ENCODE peak calls at places on chromosomes 6 and 20, in six cellular contexts. One of them, this sample, is unnamed.

GRCh38 chr6:6711832-6712231 is 123.3 kb downstream of the LY86 start:
- DNase-seq in fibroblast of pulmonary artery: no peak
- DNase-seq in LoVo: no peak
- DNase-seq in neuronal stem cell: no peak
- DNase-seq in T-helper 2 cell: no peak
- DNase-seq in ELR: no peak
- DNase-seq in this sample: no peak

GRCh38 chr6:100880149-100880900 is 804 bp downstream of the ASCC3 start:
- DNase-seq in fibroblast of pulmonary artery: peak
- DNase-seq in LoVo: peak
- DNase-seq in neuronal stem cell: no peak
- DNase-seq in T-helper 2 cell: no peak
- DNase-seq in ELR: peak
- DNase-seq in this sample: no peak

GRCh38 chr6:118501816-118502568 is 46.1 kb upstream of the PLN start:
- DNase-seq in fibroblast of pulmonary artery: peak
- DNase-seq in LoVo: no peak
- DNase-seq in neuronal stem cell: no peak
- DNase-seq in T-helper 2 cell: no peak
- DNase-seq in ELR: no peak
- DNase-seq in this sample: no peak

GRCh38 chr6:11598687-11599086 is 61.1 kb downstream of the TMEM170B start:
- DNase-seq in fibroblast of pulmonary artery: no peak
- DNase-seq in LoVo: peak
- DNase-seq in neuronal stem cell: no peak
- DNase-seq in T-helper 2 cell: no peak
- DNase-seq in ELR: no peak
- DNase-seq in this sample: no peak

GRCh38 chr6:20416567-20417345 is 15.1 kb downstream of the E2F3 start:
- DNase-seq in fibroblast of pulmonary artery: peak
- DNase-seq in LoVo: peak
- DNase-seq in neuronal stem cell: no peak
- DNase-seq in T-helper 2 cell: no peak
- DNase-seq in ELR: no peak
- DNase-seq in this sample: no peak

GRCh38 chr6:141261016-141261671 is 871.6 kb upstream of the GJE1 start:
- DNase-seq in fibroblast of pulmonary artery: no peak
- DNase-seq in LoVo: no peak
- DNase-seq in neuronal stem cell: no peak
- DNase-seq in T-helper 2 cell: no peak
- DNase-seq in ELR: no peak
- DNase-seq in this sample: no peak

GRCh38 chr6:124888581-124889371 is 73.5 kb upstream of the RNF217 start:
- DNase-seq in fibroblast of pulmonary artery: peak
- DNase-seq in LoVo: no peak
- DNase-seq in neuronal stem cell: no peak
- DNase-seq in T-helper 2 cell: no peak
- DNase-seq in ELR: no peak
- DNase-seq in this sample: no peak

GRCh38 chr20:47432251-47433210 is 69.2 kb upstream of the NCOA3 start:
- DNase-seq in fibroblast of pulmonary artery: no peak
- DNase-seq in LoVo: peak
- DNase-seq in neuronal stem cell: no peak
- DNase-seq in T-helper 2 cell: no peak
- DNase-seq in ELR: peak
- DNase-seq in this sample: no peak

GRCh38 chr20:63741354-63741675 is 1.7 kb downstream of the SLC2A4RG start:
- DNase-seq in fibroblast of pulmonary artery: no peak
- DNase-seq in LoVo: no peak
- DNase-seq in neuronal stem cell: no peak
- DNase-seq in T-helper 2 cell: no peak
- DNase-seq in ELR: no peak
- DNase-seq in this sample: no peak

GRCh38 chr6:91822581-91822980 is 1235.7 kb upstream of the MAP3K7 start:
- DNase-seq in fibroblast of pulmonary artery: peak
- DNase-seq in LoVo: no peak
- DNase-seq in neuronal stem cell: no peak
- DNase-seq in T-helper 2 cell: no peak
- DNase-seq in ELR: no peak
- DNase-seq in this sample: no peak

GRCh38 chr6:27679308-27679967 is 206.5 kb upstream of the ZNF184 start:
- DNase-seq in fibroblast of pulmonary artery: no peak
- DNase-seq in LoVo: no peak
- DNase-seq in neuronal stem cell: no peak
- DNase-seq in T-helper 2 cell: no peak
- DNase-seq in ELR: no peak
- DNase-seq in this sample: no peak

GRCh38 chr6:127971945-127972391 is 71.1 kb upstream of the THEMIS start:
- DNase-seq in fibroblast of pulmonary artery: peak
- DNase-seq in LoVo: peak
- DNase-seq in neuronal stem cell: no peak
- DNase-seq in T-helper 2 cell: no peak
- DNase-seq in ELR: peak
- DNase-seq in this sample: no peak

GRCh38 chr6:35496036-35496850 is 636 bp downstream of the TEAD3 start:
- DNase-seq in fibroblast of pulmonary artery: no peak
- DNase-seq in LoVo: peak
- DNase-seq in neuronal stem cell: peak
- DNase-seq in T-helper 2 cell: no peak
- DNase-seq in ELR: peak
- DNase-seq in this sample: no peak

GRCh38 chr6:47414517-47415167 is 62.9 kb upstream of the CD2AP start:
- DNase-seq in fibroblast of pulmonary artery: peak
- DNase-seq in LoVo: peak
- DNase-seq in neuronal stem cell: no peak
- DNase-seq in T-helper 2 cell: no peak
- DNase-seq in ELR: peak
- DNase-seq in this sample: no peak

GRCh38 chr20:63697357-63697867 is 960 bp downstream of the TNFRSF6B start:
- DNase-seq in fibroblast of pulmonary artery: no peak
- DNase-seq in LoVo: no peak
- DNase-seq in neuronal stem cell: no peak
- DNase-seq in T-helper 2 cell: no peak
- DNase-seq in ELR: no peak
- DNase-seq in this sample: no peak

GRCh38 chr6:89843070-89843469 is 13.4 kb downstream of the CASP8AP2 start:
- DNase-seq in fibroblast of pulmonary artery: peak
- DNase-seq in LoVo: no peak
- DNase-seq in neuronal stem cell: no peak
- DNase-seq in T-helper 2 cell: no peak
- DNase-seq in ELR: peak
- DNase-seq in this sample: no peak

GRCh38 chr20:44405785-44406571 is 50.5 kb downstream of the HNF4A start:
- DNase-seq in fibroblast of pulmonary artery: no peak
- DNase-seq in LoVo: no peak
- DNase-seq in neuronal stem cell: no peak
- DNase-seq in T-helper 2 cell: no peak
- DNase-seq in ELR: no peak
- DNase-seq in this sample: no peak

GRCh38 chr20:43681991-43682410 is 15.1 kb downstream of the MYBL2 start:
- DNase-seq in fibroblast of pulmonary artery: no peak
- DNase-seq in LoVo: no peak
- DNase-seq in neuronal stem cell: no peak
- DNase-seq in T-helper 2 cell: no peak
- DNase-seq in ELR: no peak
- DNase-seq in this sample: no peak

GRCh38 chr20:62617711-62618483 is 24.4 kb upstream of the SLCO4A1 start:
- DNase-seq in fibroblast of pulmonary artery: no peak
- DNase-seq in LoVo: no peak
- DNase-seq in neuronal stem cell: no peak
- DNase-seq in T-helper 2 cell: no peak
- DNase-seq in ELR: peak
- DNase-seq in this sample: no peak

GRCh38 chr6:7373739-7374138 is 15.8 kb downstream of the CAGE1 start:
- DNase-seq in fibroblast of pulmonary artery: peak
- DNase-seq in LoVo: no peak
- DNase-seq in neuronal stem cell: no peak
- DNase-seq in T-helper 2 cell: no peak
- DNase-seq in ELR: no peak
- DNase-seq in this sample: no peak

GRCh38 chr6:93420163-93420806 is 926 bp upstream of the EPHA7 start:
- DNase-seq in fibroblast of pulmonary artery: no peak
- DNase-seq in LoVo: no peak
- DNase-seq in neuronal stem cell: no peak
- DNase-seq in T-helper 2 cell: no peak
- DNase-seq in ELR: no peak
- DNase-seq in this sample: no peak

GRCh38 chr6:5422321-5422915 is 161.1 kb downstream of the FARS2 start:
- DNase-seq in fibroblast of pulmonary artery: peak
- DNase-seq in LoVo: no peak
- DNase-seq in neuronal stem cell: no peak
- DNase-seq in T-helper 2 cell: no peak
- DNase-seq in ELR: peak
- DNase-seq in this sample: no peak

GRCh38 chr20:36908603-36909002 is 32.7 kb downstream of the TLDC2 start:
- DNase-seq in fibroblast of pulmonary artery: no peak
- DNase-seq in LoVo: no peak
- DNase-seq in neuronal stem cell: no peak
- DNase-seq in T-helper 2 cell: no peak
- DNase-seq in ELR: no peak
- DNase-seq in this sample: no peak

GRCh38 chr20:362271-363254 is 15.7 kb downstream of the NRSN2 start:
- DNase-seq in fibroblast of pulmonary artery: peak
- DNase-seq in LoVo: peak
- DNase-seq in neuronal stem cell: no peak
- DNase-seq in T-helper 2 cell: no peak
- DNase-seq in ELR: peak
- DNase-seq in this sample: no peak

GRCh38 chr6:113980937-113981554 is 10.1 kb upstream of the HDAC2 start:
- DNase-seq in fibroblast of pulmonary artery: peak
- DNase-seq in LoVo: peak
- DNase-seq in neuronal stem cell: no peak
- DNase-seq in T-helper 2 cell: no peak
- DNase-seq in ELR: peak
- DNase-seq in this sample: no peak

GRCh38 chr20:62522748-62523396 is 47.1 kb upstream of the GATA5 start:
- DNase-seq in fibroblast of pulmonary artery: no peak
- DNase-seq in LoVo: no peak
- DNase-seq in neuronal stem cell: no peak
- DNase-seq in T-helper 2 cell: no peak
- DNase-seq in ELR: no peak
- DNase-seq in this sample: no peak

GRCh38 chr6:167705211-167705750 is 121.4 kb upstream of the AFDN start:
- DNase-seq in fibroblast of pulmonary artery: no peak
- DNase-seq in LoVo: no peak
- DNase-seq in neuronal stem cell: no peak
- DNase-seq in T-helper 2 cell: no peak
- DNase-seq in ELR: no peak
- DNase-seq in this sample: no peak

GRCh38 chr6:43901330-43902230 is 131.6 kb downstream of the VEGFA start:
- DNase-seq in fibroblast of pulmonary artery: no peak
- DNase-seq in LoVo: no peak
- DNase-seq in neuronal stem cell: no peak
- DNase-seq in T-helper 2 cell: no peak
- DNase-seq in ELR: no peak
- DNase-seq in this sample: no peak

GRCh38 chr6:131172237-131172636 is 37.0 kb downstream of the AKAP7 start:
- DNase-seq in fibroblast of pulmonary artery: peak
- DNase-seq in LoVo: no peak
- DNase-seq in neuronal stem cell: no peak
- DNase-seq in T-helper 2 cell: no peak
- DNase-seq in ELR: peak
- DNase-seq in this sample: no peak

GRCh38 chr6:12957321-12958051 is 240.9 kb downstream of the PHACTR1 start:
- DNase-seq in fibroblast of pulmonary artery: peak
- DNase-seq in LoVo: peak
- DNase-seq in neuronal stem cell: no peak
- DNase-seq in T-helper 2 cell: no peak
- DNase-seq in ELR: peak
- DNase-seq in this sample: no peak

GRCh38 chr20:19932170-19932667 is 84.9 kb upstream of the NAA20 start:
- DNase-seq in fibroblast of pulmonary artery: peak
- DNase-seq in LoVo: no peak
- DNase-seq in neuronal stem cell: no peak
- DNase-seq in T-helper 2 cell: no peak
- DNase-seq in ELR: peak
- DNase-seq in this sample: no peak

GRCh38 chr6:47413752-47414516 is 63.7 kb upstream of the CD2AP start:
- DNase-seq in fibroblast of pulmonary artery: peak
- DNase-seq in LoVo: peak
- DNase-seq in neuronal stem cell: peak
- DNase-seq in T-helper 2 cell: no peak
- DNase-seq in ELR: peak
- DNase-seq in this sample: peak

GRCh38 chr6:45116714-45117410 is 211.3 kb upstream of the RUNX2 start:
- DNase-seq in fibroblast of pulmonary artery: peak
- DNase-seq in LoVo: peak
- DNase-seq in neuronal stem cell: no peak
- DNase-seq in T-helper 2 cell: no peak
- DNase-seq in ELR: peak
- DNase-seq in this sample: no peak

GRCh38 chr20:22944936-22945335 is 90.2 kb upstream of the SSTR4 start:
- DNase-seq in fibroblast of pulmonary artery: no peak
- DNase-seq in LoVo: no peak
- DNase-seq in neuronal stem cell: no peak
- DNase-seq in T-helper 2 cell: no peak
- DNase-seq in ELR: no peak
- DNase-seq in this sample: no peak

GRCh38 chr20:44714701-44715494 is at the start of gene CCN5:
- DNase-seq in fibroblast of pulmonary artery: peak
- DNase-seq in LoVo: peak
- DNase-seq in neuronal stem cell: no peak
- DNase-seq in T-helper 2 cell: no peak
- DNase-seq in ELR: peak
- DNase-seq in this sample: no peak

GRCh38 chr20:56786503-56786902 is 157.4 kb downstream of the TFAP2C start:
- DNase-seq in fibroblast of pulmonary artery: no peak
- DNase-seq in LoVo: no peak
- DNase-seq in neuronal stem cell: no peak
- DNase-seq in T-helper 2 cell: no peak
- DNase-seq in ELR: no peak
- DNase-seq in this sample: no peak

GRCh38 chr6:166848979-166849756 is 107.2 kb downstream of the RNASET2 start:
- DNase-seq in fibroblast of pulmonary artery: no peak
- DNase-seq in LoVo: no peak
- DNase-seq in neuronal stem cell: no peak
- DNase-seq in T-helper 2 cell: no peak
- DNase-seq in ELR: no peak
- DNase-seq in this sample: no peak

This sample was measured in NCI-H1436 treated with DMSO at 0.1 percent for 48 hours.